ENCODE peak calls at places on chromosome 2, in four cellular contexts. Z is progenitor cell of endocrine pancreas, Q is B cell, S is GM10248. L is an unnamed sample.

GRCh38 chr2:18336975-18337374 is 223.5 kb downstream of the RDH14 start:
- DNase-seq in Z (no peak), Q (no peak), S (no peak), L (no peak)

GRCh38 chr2:33015421-33016142 is 68.8 kb downstream of the LTBP1 start:
- DNase-seq in Z (no peak), Q (no peak), S (no peak), L (no peak)

GRCh38 chr2:241769819-241770184 is 6.8 kb upstream of the GAL3ST2 start:
- DNase-seq in Z (no peak), Q (no peak), S (no peak), L (no peak)

GRCh38 chr2:64952896-64953482 is 36.2 kb upstream of the SLC1A4 start:
- DNase-seq in Z (no peak), Q (no peak), S (no peak), L (no peak)

GRCh38 chr2:105553538-105554196 is 154.8 kb upstream of the FHL2 start:
- DNase-seq in Z (no peak), Q (no peak), S (no peak), L (no peak)

GRCh38 chr2:25419678-25420242 is 78.0 kb upstream of the DNMT3A start:
- DNase-seq in Z (no peak), Q (peak), S (peak), L (peak)

GRCh38 chr2:9222246-9222898 is 15.8 kb downstream of the ASAP2 start:
- DNase-seq in Z (no peak), Q (no peak), S (no peak), L (no peak)

GRCh38 chr2:159133795-159134194 is 152.7 kb downstream of the WDSUB1 start:
- DNase-seq in Z (no peak), Q (no peak), S (no peak), L (no peak)

GRCh38 chr2:221535824-221536223 is 36.3 kb downstream of the EPHA4 start:
- DNase-seq in Z (no peak), Q (no peak), S (no peak), L (no peak)

GRCh38 chr2:157839162-157839801 is 36.8 kb downstream of the ACVR1 start:
- DNase-seq in Z (peak), Q (no peak), S (no peak), L (no peak)

GRCh38 chr2:218605438-218605837 is 2.3 kb upstream of the PLCD4 start:
- DNase-seq in Z (no peak), Q (no peak), S (no peak), L (no peak)

GRCh38 chr2:166802475-166802874 is 85.8 kb upstream of the XIRP2 start:
- DNase-seq in Z (no peak), Q (no peak), S (no peak), L (no peak)

GRCh38 chr2:191360918-191361317 is 115.7 kb downstream of the MYO1B start:
- DNase-seq in Z (no peak), Q (no peak), S (no peak), L (no peak)

GRCh38 chr2:46915281-46915810 is at the start of gene MCFD2:
- DNase-seq in Z (no peak), Q (no peak), S (no peak), L (no peak)

GRCh38 chr2:85529809-85530208 is 9.2 kb upstream of the MAT2A start:
- DNase-seq in Z (no peak), Q (no peak), S (no peak), L (no peak)

GRCh38 chr2:85577386-85578242 is at the start of gene VAMP8:
- DNase-seq in Z (no peak), Q (peak), S (peak), L (peak)

GRCh38 chr2:157872791-157873190 is 3.3 kb downstream of the ACVR1 start:
- DNase-seq in Z (no peak), Q (no peak), S (no peak), L (no peak)

GRCh38 chr2:182668671-182669070 is 47.4 kb upstream of the DNAJC10 start:
- DNase-seq in Z (peak), Q (no peak), S (no peak), L (no peak)

GRCh38 chr2:46683541-46683940 is 204.2 kb downstream of the TMEM247 start:
- DNase-seq in Z (no peak), Q (no peak), S (no peak), L (no peak)

GRCh38 chr2:112253261-112253807 is 1.5 kb downstream of the ZC3H8 start:
- DNase-seq in Z (no peak), Q (no peak), S (no peak), L (no peak)

GRCh38 chr2:56182420-56182819 is 1.4 kb upstream of the CCDC85A start:
- DNase-seq in Z (no peak), Q (no peak), S (no peak), L (no peak)

GRCh38 chr2:161133366-161133765 is 26.9 kb upstream of the TANK start:
- DNase-seq in Z (no peak), Q (no peak), S (no peak), L (no peak)

GRCh38 chr2:226887940-226888339 is 52.1 kb downstream of the RHBDD1 start:
- DNase-seq in Z (no peak), Q (no peak), S (no peak), L (no peak)

GRCh38 chr2:188495990-188496431 is 204.3 kb downstream of the GULP1 start:
- DNase-seq in Z (no peak), Q (no peak), S (no peak), L (no peak)

GRCh38 chr2:8202139-8202538 is 479.7 kb upstream of the ID2 start:
- DNase-seq in Z (no peak), Q (no peak), S (peak), L (peak)

DNA sequence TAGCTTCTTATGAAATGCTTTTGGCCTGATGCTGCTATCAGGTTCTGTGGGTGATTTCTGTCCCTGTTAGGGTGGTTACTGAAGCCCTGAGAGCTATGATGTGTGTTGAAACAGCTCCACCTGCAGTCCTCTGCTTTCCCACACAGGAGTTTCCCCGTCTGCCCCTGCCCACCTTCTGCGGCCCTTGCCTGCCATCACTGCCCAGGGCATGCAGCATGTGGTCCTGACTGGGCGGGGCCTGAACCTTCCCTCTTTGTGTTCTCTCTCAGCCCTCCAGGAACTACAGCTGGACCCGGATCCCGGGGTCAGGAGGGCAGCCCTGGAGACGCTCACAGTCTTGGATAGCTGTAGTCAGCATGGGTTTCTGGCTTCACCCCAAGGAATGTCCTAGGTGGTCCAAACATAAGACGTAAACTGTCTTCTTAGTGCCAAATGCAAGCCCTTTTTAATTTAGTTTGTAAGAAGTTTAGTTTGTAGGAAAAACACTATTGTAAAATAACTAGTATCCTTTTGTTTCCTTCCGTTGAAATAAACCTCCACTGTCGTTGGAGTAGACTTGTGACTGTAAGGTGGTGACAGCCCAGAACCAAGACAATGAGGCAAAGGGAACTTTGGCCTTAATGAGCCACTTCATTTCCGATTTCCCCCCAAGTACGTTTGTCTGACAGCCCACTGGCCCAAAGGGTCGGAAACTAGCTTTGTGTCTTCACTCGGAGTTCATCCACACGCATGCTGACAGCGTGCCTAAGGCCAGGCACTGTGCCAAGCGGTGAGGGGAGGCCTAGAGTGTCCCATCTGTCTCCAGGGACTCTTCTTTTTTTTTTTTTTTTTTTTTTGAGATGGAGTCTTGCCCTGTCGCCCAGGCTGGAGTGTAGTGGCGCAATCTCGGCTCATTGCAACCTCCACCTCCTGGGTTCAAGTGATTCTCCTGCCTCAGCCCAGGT is 21.2 kb downstream of the HJURP start:
- DNase-seq in Z (no peak), Q (no peak), S (peak), L (no peak)
- TF ChIP-seq CTCF in Z (peak), Q (no peak), S (peak), L (no peak)

DNA sequence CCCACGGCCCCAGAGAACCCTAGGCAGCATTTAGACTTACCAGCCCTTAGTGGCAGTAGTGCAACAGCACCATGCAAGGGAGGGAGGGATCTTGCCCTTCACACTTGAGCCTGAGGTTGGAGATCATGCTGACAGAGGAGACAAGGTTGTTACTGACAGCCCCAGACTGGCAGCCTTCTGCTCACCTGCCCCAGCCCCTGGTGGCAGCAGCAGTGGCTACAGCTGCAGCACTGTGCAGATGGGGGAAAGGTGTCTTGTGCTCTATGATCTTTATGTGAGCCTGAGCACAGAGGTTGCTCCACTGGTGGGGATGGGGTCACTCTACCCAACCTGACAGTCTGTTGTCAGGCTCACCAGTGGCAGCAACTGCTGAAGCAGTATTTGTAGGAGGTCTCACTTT is 501.2 kb upstream of the LRRTM4 start:
- DNase-seq in Z (no peak), Q (no peak), S (no peak), L (no peak)
- TF ChIP-seq CTCF in Z (no peak), Q (no peak), S (no peak), L (no peak)

GRCh38 chr2:200814917-200815316 is 3.2 kb downstream of the BZW1 start:
- DNase-seq in Z (no peak), Q (no peak), S (no peak), L (no peak)

GRCh38 chr2:200812122-200813022 is 662 bp downstream of the BZW1 start:
- DNase-seq in Z (peak), Q (peak), S (peak), L (peak)

GRCh38 chr2:200810967-200811335 is 759 bp upstream of the BZW1 start:
- DNase-seq in Z (no peak), Q (no peak), S (no peak), L (no peak)

GRCh38 chr2:200811336-200812121 is at the start of gene BZW1:
- DNase-seq in Z (peak), Q (peak), S (peak), L (peak)

DNA sequence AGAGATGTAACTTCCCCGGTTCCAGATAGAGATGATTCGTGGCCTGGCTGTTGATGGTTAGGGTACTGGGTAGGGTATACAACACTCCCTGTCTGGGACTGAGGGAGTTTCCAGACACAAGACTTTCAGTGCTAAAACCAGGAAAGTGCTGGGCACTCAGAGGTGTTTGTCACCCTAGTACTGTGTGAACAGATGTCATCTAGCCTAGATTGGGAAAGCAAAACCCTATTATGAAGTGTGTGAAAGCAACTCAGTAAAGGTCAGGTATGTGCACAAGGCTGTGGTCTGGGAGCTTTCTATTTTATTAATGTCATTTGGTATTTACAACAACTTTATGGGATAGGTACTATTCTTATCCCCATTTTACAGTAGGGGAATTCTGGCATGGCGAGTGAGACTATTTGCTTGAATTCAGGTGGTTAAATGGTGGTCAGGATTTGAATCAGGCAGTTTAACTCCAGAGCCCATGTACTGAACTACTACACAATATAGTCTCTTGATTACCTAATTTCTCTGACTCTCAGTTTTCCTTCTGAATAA is 2.6 kb downstream of the BZW1 start:
- DNase-seq in Z (no peak), Q (no peak), S (no peak), L (no peak)
- TF ChIP-seq CTCF in Z (no peak), Q (no peak), S (no peak), L (no peak)

DNA sequence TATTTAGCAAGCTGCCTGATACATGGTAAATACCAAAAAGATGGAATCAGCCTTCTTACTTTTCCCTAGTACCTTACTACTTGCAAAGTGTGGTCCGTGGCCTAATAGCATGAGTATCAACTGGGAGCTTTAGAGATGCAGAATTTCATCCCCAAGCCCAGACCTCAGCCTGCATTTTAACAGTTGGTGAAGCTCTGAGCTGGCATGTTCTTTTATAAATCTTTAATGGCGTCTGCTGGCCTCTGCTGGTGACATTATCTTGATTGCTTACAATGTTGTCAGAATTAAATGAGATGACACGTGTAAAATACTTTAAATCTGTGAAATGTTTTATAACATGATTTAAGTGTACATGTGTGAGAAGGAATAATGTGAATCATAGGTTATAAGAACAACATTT is 115.1 kb upstream of the NOSTRIN start:
- DNase-seq in Z (no peak), Q (no peak), S (no peak), L (no peak)
- TF ChIP-seq CTCF in Z (no peak), Q (peak), S (peak), L (peak)

GRCh38 chr2:38535745-38536506 is 66.8 kb downstream of the HNRNPLL start:
- DNase-seq in Z (peak), Q (peak), S (peak), L (peak)

GRCh38 chr2:38535404-38535744 is 67.4 kb downstream of the HNRNPLL start:
- DNase-seq in Z (no peak), Q (no peak), S (no peak), L (no peak)

GRCh38 chr2:38537937-38538525 is 64.7 kb downstream of the HNRNPLL start:
- DNase-seq in Z (no peak), Q (no peak), S (no peak), L (no peak)

GRCh38 chr2:38540580-38541290 is 62.0 kb downstream of the HNRNPLL start:
- DNase-seq in Z (no peak), Q (no peak), S (no peak), L (no peak)

DNA sequence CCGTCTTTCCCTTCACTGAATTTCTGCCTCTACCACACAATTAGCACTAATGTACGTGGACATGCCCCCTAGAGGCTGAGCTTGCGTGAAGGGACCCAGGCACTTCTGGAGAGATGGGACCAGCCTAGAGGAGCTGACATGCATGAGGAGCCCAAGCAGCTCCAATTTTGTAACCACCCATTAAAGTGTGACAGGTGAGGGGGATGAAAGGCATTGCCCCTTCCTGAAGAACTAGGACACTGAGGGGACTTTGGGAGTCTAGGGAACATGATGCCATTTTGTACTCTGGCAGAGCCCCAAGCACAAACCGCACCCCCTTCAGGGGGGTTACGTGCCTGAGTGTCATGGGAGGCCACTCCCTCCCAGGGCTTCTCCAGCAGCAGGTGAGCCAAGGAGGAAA is 63.6 kb downstream of the HNRNPLL start:
- DNase-seq in Z (no peak), Q (no peak), S (no peak), L (no peak)
- TF ChIP-seq CTCF in Z (peak), Q (no peak), S (no peak), L (no peak)

GRCh38 chr2:119293254-119293653 is 69.6 kb downstream of the STEAP3 start:
- DNase-seq in Z (no peak), Q (no peak), S (no peak), L (no peak)

GRCh38 chr2:119291588-119292167 is 68.0 kb downstream of the STEAP3 start:
- DNase-seq in Z (no peak), Q (no peak), S (no peak), L (no peak)

GRCh38 chr2:119290859-119291587 is 67.4 kb downstream of the STEAP3 start:
- DNase-seq in Z (peak), Q (peak), S (peak), L (peak)

GRCh38 chr2:119293900-119294299 is 70.3 kb downstream of the STEAP3 start:
- DNase-seq in Z (no peak), Q (no peak), S (no peak), L (no peak)

DNA sequence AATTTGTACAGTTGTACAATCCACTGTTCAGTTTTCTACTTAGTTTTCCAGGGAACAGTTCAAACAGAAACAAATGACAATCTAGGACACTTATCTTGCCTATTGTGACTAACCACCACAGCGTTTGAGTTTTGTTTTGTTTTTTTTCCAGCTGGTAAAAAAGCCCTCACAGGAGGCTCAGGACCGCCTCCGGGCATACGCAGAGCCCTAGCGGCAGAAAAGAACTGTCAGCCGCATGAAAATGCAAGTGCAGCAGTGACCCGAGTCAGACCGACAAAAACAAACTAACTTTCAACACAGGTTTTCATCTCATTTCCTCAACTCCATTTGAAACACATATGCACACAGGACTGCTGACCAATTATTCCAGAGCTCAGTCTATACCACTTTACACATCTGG is 68.6 kb downstream of the STEAP3 start:
- DNase-seq in Z (no peak), Q (no peak), S (no peak), L (no peak)
- TF ChIP-seq CTCF in Z (peak), Q (no peak), S (no peak), L (no peak)

GRCh38 chr2:238658054-238658407 is 189.9 kb upstream of the TWIST2 start:
- DNase-seq in Z (no peak), Q (no peak), S (no peak), L (no peak)
- TF ChIP-seq CTCF in Z (no peak), Q (no peak), S (no peak), L (no peak)

DNA sequence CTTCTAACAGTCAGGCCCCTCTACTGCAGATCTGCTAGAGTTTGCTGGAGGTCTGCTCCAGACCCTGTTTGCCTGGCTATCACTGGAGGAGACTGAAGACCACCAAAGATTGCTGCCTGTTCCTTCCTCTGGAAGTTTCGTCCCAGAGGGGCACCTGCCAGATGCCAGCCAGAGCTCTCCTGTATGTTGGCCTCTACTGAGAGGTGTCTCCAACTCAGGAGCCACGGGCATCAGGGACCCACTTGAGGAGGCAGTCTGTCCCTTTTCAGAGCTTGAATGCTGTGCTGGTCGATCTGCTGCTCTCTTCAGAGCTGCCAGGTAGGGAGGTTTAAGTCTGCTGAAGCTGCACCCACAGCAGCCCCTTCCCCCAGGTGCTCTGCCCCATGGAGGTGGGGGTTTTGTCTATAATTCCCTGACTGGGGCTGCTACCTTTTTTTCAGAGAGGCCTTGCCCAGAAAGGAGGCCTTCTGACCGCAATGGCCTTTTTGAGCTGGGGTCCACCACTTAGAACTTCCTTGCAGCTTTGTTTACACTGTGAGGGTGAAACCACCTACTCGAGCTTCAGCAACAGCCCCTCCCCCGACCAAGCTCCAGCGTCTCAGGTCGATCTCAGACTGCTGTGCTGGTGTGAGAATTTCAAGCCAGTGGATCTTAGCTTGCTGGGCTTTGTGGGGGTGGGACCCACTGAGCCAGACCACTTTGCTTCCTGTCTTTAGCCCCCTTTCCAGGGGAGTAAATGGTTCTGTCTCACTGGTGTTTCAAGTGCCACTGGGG is 566.0 kb downstream of the NR4A2 start:
- DNase-seq in Z (no peak), Q (no peak), S (no peak), L (no peak)
- TF ChIP-seq CTCF in Z (no peak), Q (no peak), S (no peak), L (no peak)

DNA sequence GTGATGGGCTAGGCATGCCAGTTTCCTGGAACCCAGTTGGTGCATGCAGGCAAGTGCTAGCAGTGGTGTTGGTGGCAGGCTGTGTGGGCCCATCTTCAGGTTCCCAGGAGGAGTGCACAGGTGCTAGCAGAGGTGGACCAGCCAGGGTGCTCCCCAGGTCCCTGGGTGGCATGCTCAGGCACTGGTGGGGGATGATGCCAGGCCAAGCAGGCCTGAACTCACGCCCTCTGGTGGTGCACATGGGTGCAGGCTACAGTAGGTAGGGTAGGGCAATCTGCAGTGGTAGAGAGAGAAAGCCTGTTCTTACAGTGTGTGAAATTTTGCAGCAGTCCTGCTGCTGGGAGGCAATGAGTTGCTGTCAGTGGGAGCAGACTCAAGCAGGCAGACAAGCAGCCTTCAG is 1651.8 kb downstream of the DPP10 start:
- DNase-seq in Z (no peak), Q (no peak), S (no peak), L (no peak)
- TF ChIP-seq CTCF in Z (peak), Q (no peak), S (no peak), L (no peak)